ENCODE peak calls at places on chromosomes 5 and 9, in six cellular contexts. O is epithelial cell of esophagus; S is stimulated activated CD4-positive, alpha-beta T cell treated with anti-CD3 and anti-CD28 coated beads, TNF-alpha, amount 100 ng/mL, for 4 hours; P is cardiac muscle cell; A is NCI-H748 treated with DMSO at 0.1 percent for 48 hours; J is omental fat pad. X is an unnamed sample.
A peak's percentile ranks its signal among the peaks of the same experiment; 100 is the strongest.

GRCh38 chr5:176319827-176320554 is 41.6 kb downstream of the KIAA1191 start:
- DNase-seq in O (peak; percentile 18), S (no peak), P (peak; percentile 7), A (no peak), J (no peak), X (no peak)

GRCh38 chr9:98373622-98374021 is 118.2 kb upstream of the TBC1D2 start:
- DNase-seq in O (no peak), S (no peak), P (no peak), A (no peak), J (no peak), X (peak; percentile 49)

GRCh38 chr9:106752581-106752980 is 110.4 kb upstream of the ZNF462 start:
- DNase-seq in O (no peak), S (no peak), P (no peak), A (no peak), J (no peak), X (peak; percentile 90)

GRCh38 chr5:104793452-104794120 is 1231.0 kb upstream of the NUDT12 start:
- DNase-seq in O (no peak), S (no peak), P (no peak), A (no peak), J (no peak), X (no peak)

GRCh38 chr9:18753904-18754303 is 279.1 kb downstream of the SAXO1 start:
- DNase-seq in O (no peak), S (no peak), P (no peak), A (no peak), J (no peak), X (no peak)

GRCh38 chr5:67253911-67254310 is 57.3 kb upstream of the CD180 start:
- DNase-seq in O (no peak), S (no peak), P (no peak), A (peak; percentile 44), J (no peak), X (no peak)

GRCh38 chr5:126777257-126777973 is 479 bp downstream of the LMNB1 start:
- DNase-seq in O (peak; percentile 89), S (peak; percentile 34), P (peak; percentile 70), A (peak; percentile 47), J (no peak), X (peak; percentile 42)

GRCh38 chr5:54259090-54259489 is 51.3 kb downstream of the ARL15 start:
- DNase-seq in O (peak; percentile 27), S (no peak), P (no peak), A (no peak), J (no peak), X (no peak)

GRCh38 chr5:155943516-155944407 is 383.2 kb upstream of the SGCD start:
- DNase-seq in O (peak; percentile 41), S (no peak), P (peak; percentile 58), A (peak; percentile 31), J (no peak), X (peak; percentile 8)

X was measured in RCC 7860.